ENCODE peak calls at places on chromosomes 13 and 19, in four cellular contexts. One of them, this sample, is unnamed.

GRCh38 chr19:35509018-35509652 is 4.3 kb downstream of the DMKN start:
- DNase-seq in uterus: no peak
- DNase-seq in Peyer's patch: peak
- DNase-seq in transverse colon: peak
- DNase-seq in this sample: peak

GRCh38 chr13:58712191-58712590 is 1080.6 kb downstream of the PCDH17 start:
- DNase-seq in Peyer's patch: no peak
- DNase-seq in transverse colon: no peak
- DNase-seq in uterus: no peak
- DNase-seq in this sample: no peak

GRCh38 chr13:74554581-74555290 is 420.5 kb upstream of the KLF12 start:
- DNase-seq in Peyer's patch: no peak
- DNase-seq in transverse colon: no peak
- DNase-seq in uterus: no peak
- DNase-seq in this sample: no peak

GRCh38 chr19:3687774-3688706 is 12.2 kb downstream of the PIP5K1C start:
- DNase-seq in uterus: peak
- DNase-seq in Peyer's patch: peak
- DNase-seq in transverse colon: peak
- DNase-seq in this sample: no peak

GRCh38 chr13:113551081-113552000 is 33.2 kb upstream of the TFDP1 start:
- DNase-seq in uterus: no peak
- DNase-seq in transverse colon: peak
- DNase-seq in Peyer's patch: peak
- DNase-seq in this sample: no peak

GRCh38 chr13:64453831-64454230 is 2776.3 kb downstream of the PCDH9 start:
- DNase-seq in uterus: no peak
- DNase-seq in transverse colon: no peak
- DNase-seq in Peyer's patch: no peak
- DNase-seq in this sample: no peak

GRCh38 chr19:49981603-49982593 is 20.9 kb upstream of the SIGLEC11 start:
- DNase-seq in Peyer's patch: no peak
- DNase-seq in transverse colon: no peak
- DNase-seq in uterus: no peak
- DNase-seq in this sample: no peak

GRCh38 chr19:17294051-17294891 is 9.0 kb downstream of the ABHD8 start:
- DNase-seq in uterus: no peak
- DNase-seq in Peyer's patch: peak
- DNase-seq in transverse colon: peak
- DNase-seq in this sample: no peak

GRCh38 chr13:37476874-37477273 is 121.7 kb downstream of the POSTN start:
- DNase-seq in transverse colon: no peak
- DNase-seq in Peyer's patch: no peak
- DNase-seq in uterus: no peak
- DNase-seq in this sample: no peak

GRCh38 chr13:75761373-75761772 is 125.2 kb downstream of the LMO7 start:
- DNase-seq in Peyer's patch: no peak
- DNase-seq in uterus: no peak
- DNase-seq in transverse colon: no peak
- DNase-seq in this sample: no peak

GRCh38 chr19:7980635-7981121 is 24.8 kb downstream of the ELAVL1 start:
- DNase-seq in uterus: no peak
- DNase-seq in transverse colon: no peak
- DNase-seq in Peyer's patch: no peak
- DNase-seq in this sample: no peak

GRCh38 chr19:3054265-3054971 is 7.9 kb downstream of the TLE5 start:
- DNase-seq in uterus: no peak
- DNase-seq in transverse colon: no peak
- DNase-seq in Peyer's patch: no peak
- DNase-seq in this sample: no peak

GRCh38 chr19:36686365-36687213 is 823 bp upstream of the ZNF567 start:
- DNase-seq in transverse colon: peak
- DNase-seq in Peyer's patch: no peak
- DNase-seq in uterus: peak
- DNase-seq in this sample: peak

GRCh38 chr19:42343344-42344110 is 18.1 kb downstream of the MEGF8 start:
- DNase-seq in uterus: no peak
- DNase-seq in Peyer's patch: no peak
- DNase-seq in transverse colon: no peak
- DNase-seq in this sample: no peak

GRCh38 chr19:35753634-35754364 is 3.0 kb downstream of the HSPB6 start:
- DNase-seq in transverse colon: peak
- DNase-seq in Peyer's patch: no peak
- DNase-seq in uterus: no peak
- DNase-seq in this sample: peak

GRCh38 chr19:12648088-12648487 is 18.5 kb downstream of the MAN2B1 start:
- DNase-seq in Peyer's patch: no peak
- DNase-seq in transverse colon: no peak
- DNase-seq in uterus: no peak
- DNase-seq in this sample: peak

GRCh38 chr13:80572308-80572676 is 231.4 kb upstream of the SPRY2 start:
- DNase-seq in Peyer's patch: no peak
- DNase-seq in uterus: no peak
- DNase-seq in transverse colon: no peak
- DNase-seq in this sample: no peak

GRCh38 chr13:43021926-43022670 is 1.3 kb upstream of the DNAJC15 start:
- DNase-seq in Peyer's patch: no peak
- DNase-seq in transverse colon: no peak
- DNase-seq in uterus: peak
- DNase-seq in this sample: no peak

GRCh38 chr19:22784051-22784450 is at the start of gene ZNF99:
- DNase-seq in transverse colon: no peak
- DNase-seq in uterus: peak
- DNase-seq in Peyer's patch: peak
- DNase-seq in this sample: peak

GRCh38 chr19:1624458-1624857 is 19.2 kb upstream of the UQCR11 start:
- DNase-seq in uterus: peak
- DNase-seq in transverse colon: peak
- DNase-seq in Peyer's patch: peak
- DNase-seq in this sample: peak

GRCh38 chr13:59780058-59780457 is 383.7 kb downstream of the DIAPH3 start:
- DNase-seq in transverse colon: no peak
- DNase-seq in Peyer's patch: no peak
- DNase-seq in uterus: no peak
- DNase-seq in this sample: no peak

GRCh38 chr19:3585301-3586123 is at the start of gene GIPC3:
- DNase-seq in Peyer's patch: no peak
- DNase-seq in uterus: no peak
- DNase-seq in transverse colon: no peak
- DNase-seq in this sample: no peak

GRCh38 chr13:101626925-101627555 is 174.6 kb downstream of the ITGBL1 start:
- DNase-seq in transverse colon: no peak
- DNase-seq in uterus: no peak
- DNase-seq in Peyer's patch: peak
- DNase-seq in this sample: no peak

GRCh38 chr19:54275951-54276350 is 5.0 kb downstream of the LILRB2 start:
- DNase-seq in uterus: no peak
- DNase-seq in Peyer's patch: no peak
- DNase-seq in transverse colon: no peak
- DNase-seq in this sample: no peak

GRCh38 chr13:29498426-29499040 is 97.0 kb downstream of the SLC7A1 start:
- DNase-seq in uterus: no peak
- DNase-seq in Peyer's patch: no peak
- DNase-seq in transverse colon: no peak
- DNase-seq in this sample: peak

GRCh38 chr19:12202250-12202649 is 39.4 kb downstream of the ZNF136 start:
- DNase-seq in transverse colon: peak
- DNase-seq in Peyer's patch: peak
- DNase-seq in uterus: no peak
- DNase-seq in this sample: peak

GRCh38 chr19:7900401-7900870 is 3.2 kb upstream of the MAP2K7 start:
- DNase-seq in transverse colon: no peak
- DNase-seq in uterus: no peak
- DNase-seq in Peyer's patch: no peak
- DNase-seq in this sample: no peak

GRCh38 chr19:593055-593454 is 3.4 kb downstream of the HCN2 start:
- DNase-seq in uterus: no peak
- DNase-seq in Peyer's patch: no peak
- DNase-seq in transverse colon: no peak
- DNase-seq in this sample: no peak

GRCh38 chr19:41030651-41031050 is 39.6 kb downstream of the CYP2B6 start:
- DNase-seq in Peyer's patch: no peak
- DNase-seq in transverse colon: no peak
- DNase-seq in uterus: no peak
- DNase-seq in this sample: no peak
- TF ChIP-seq CTCF in Peyer's patch: no peak
- TF ChIP-seq CTCF in transverse colon: no peak
- TF ChIP-seq CTCF in uterus: no peak
- TF ChIP-seq CTCF in this sample: no peak

GRCh38 chr19:52139291-52140076 is at the start of gene ZNF616:
- DNase-seq in uterus: peak
- DNase-seq in transverse colon: peak
- DNase-seq in Peyer's patch: peak
- DNase-seq in this sample: peak
- TF ChIP-seq POLR2A in uterus: peak
- TF ChIP-seq POLR2A in transverse colon: peak
- TF ChIP-seq POLR2A in Peyer's patch: peak
- TF ChIP-seq POLR2A in this sample: peak

DNA sequence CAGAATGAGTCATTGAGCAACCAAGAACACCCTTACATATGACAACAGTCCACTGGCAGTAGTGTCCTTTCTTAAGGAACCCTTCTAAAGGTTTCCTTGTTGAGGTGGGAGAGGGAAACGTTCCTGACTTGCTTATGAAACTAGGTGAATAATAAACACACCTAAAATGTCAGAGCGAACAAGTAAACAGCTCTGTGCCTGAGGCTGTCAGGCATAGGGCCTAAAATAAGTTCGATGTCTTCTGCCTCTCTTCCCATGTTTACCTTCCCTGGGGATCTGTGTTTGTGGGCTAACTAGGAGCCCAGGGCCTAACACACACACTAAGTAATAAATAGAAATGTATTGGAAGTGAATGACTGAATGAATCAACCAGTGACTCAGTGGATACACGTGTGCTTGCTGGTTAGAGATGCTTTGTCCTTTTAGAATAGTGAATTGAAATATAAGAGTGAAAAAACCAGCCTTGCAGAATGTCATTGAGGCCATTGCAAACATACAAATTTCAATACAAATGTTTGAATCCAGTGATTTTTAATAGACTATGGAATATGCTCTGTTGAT is 102.7 kb downstream of the FRY start:
- DNase-seq in transverse colon: no peak
- DNase-seq in uterus: no peak
- DNase-seq in Peyer's patch: no peak
- DNase-seq in this sample: no peak
- H3K27ac ChIP-seq in transverse colon: peak
- H3K27ac ChIP-seq in uterus: no peak
- H3K27ac ChIP-seq in Peyer's patch: no peak
- H3K27ac ChIP-seq in this sample: no peak

GRCh38 chr19:56543776-56544175 is 5.0 kb downstream of the ZFP28 start:
- DNase-seq in Peyer's patch: no peak
- DNase-seq in uterus: no peak
- DNase-seq in transverse colon: no peak
- DNase-seq in this sample: no peak

DNA sequence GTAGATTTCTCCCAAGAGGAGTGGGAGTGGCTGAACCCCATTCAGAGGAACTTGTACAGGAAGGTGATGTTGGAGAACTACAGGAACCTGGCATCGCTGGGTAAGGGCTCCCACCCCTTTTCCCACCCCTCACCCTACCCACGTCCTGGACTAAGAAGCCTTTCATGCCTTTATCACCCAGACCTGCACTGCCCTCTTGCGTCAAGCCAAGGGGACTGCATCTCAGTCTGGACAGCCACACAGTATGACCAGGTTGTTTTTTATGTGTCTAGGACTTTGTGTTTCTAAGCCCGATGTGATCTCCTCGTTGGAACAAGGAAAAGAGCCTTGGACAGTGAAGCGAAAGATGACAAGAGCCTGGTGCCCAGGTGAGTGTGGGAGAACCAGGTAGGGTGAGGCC is 8.8 kb downstream of the ZFP28 start:
- DNase-seq in Peyer's patch: no peak
- DNase-seq in uterus: no peak
- DNase-seq in transverse colon: no peak
- DNase-seq in this sample: no peak
- TF ChIP-seq CTCF in Peyer's patch: no peak
- TF ChIP-seq CTCF in uterus: no peak
- TF ChIP-seq CTCF in transverse colon: no peak
- TF ChIP-seq CTCF in this sample: no peak

GRCh38 chr13:99227331-99227900 is 26.8 kb downstream of the UBAC2 start:
- DNase-seq in Peyer's patch: no peak
- DNase-seq in uterus: no peak
- DNase-seq in transverse colon: no peak
- DNase-seq in this sample: no peak

GRCh38 chr13:99225078-99225477 is 24.4 kb downstream of the UBAC2 start:
- DNase-seq in Peyer's patch: no peak
- DNase-seq in uterus: no peak
- DNase-seq in transverse colon: no peak
- DNase-seq in this sample: no peak

GRCh38 chr13:99226493-99226892 is 25.8 kb downstream of the UBAC2 start:
- DNase-seq in Peyer's patch: no peak
- DNase-seq in transverse colon: no peak
- DNase-seq in uterus: no peak
- DNase-seq in this sample: no peak

GRCh38 chr13:99221567-99222239 is 21.0 kb downstream of the UBAC2 start:
- DNase-seq in uterus: no peak
- DNase-seq in transverse colon: no peak
- DNase-seq in Peyer's patch: no peak
- DNase-seq in this sample: no peak

GRCh38 chr13:99224019-99224418 is 23.4 kb downstream of the UBAC2 start:
- DNase-seq in uterus: no peak
- DNase-seq in transverse colon: no peak
- DNase-seq in Peyer's patch: no peak
- DNase-seq in this sample: no peak
- TF ChIP-seq POLR2A in uterus: no peak
- TF ChIP-seq POLR2A in transverse colon: no peak
- TF ChIP-seq POLR2A in Peyer's patch: no peak
- TF ChIP-seq POLR2A in this sample: no peak